ENCODE peak calls at places on chromosome 11, in ten cellular contexts. E, C, B, W, J, G, R, I, P and U are unnamed samples.

GRCh38 chr11:30322162-30322561 is 742 bp upstream of the ARL14EP start:
- DNase-seq in R (no peak), E (no peak), W (no peak), B (no peak), G (no peak), P (no peak), C (no peak), I (no peak), J (no peak), U (no peak)

GRCh38 chr11:63490551-63491239 is at the start of gene PLAAT5:
- DNase-seq in P (no peak), I (peak; percentile 86), C (peak; percentile 64), J (no peak), W (no peak), R (no peak), B (peak; percentile 83), E (peak; percentile 63), G (no peak), U (peak; percentile 55)

GRCh38 chr11:76623171-76623883 is 47.2 kb downstream of the LRRC32 start:
- DNase-seq in W (no peak), R (no peak), G (no peak), E (peak; percentile 36), B (no peak), P (peak; percentile 72), J (no peak), I (no peak), C (no peak), U (no peak)

GRCh38 chr11:66334605-66335442 is 1.4 kb downstream of the RIN1 start:
- DNase-seq in B (peak; percentile 70), J (no peak), G (no peak), C (peak; percentile 55), P (no peak), I (no peak), R (no peak), W (no peak), E (peak; percentile 56), U (peak; percentile 12)

GRCh38 chr11:121961228-121961860 is 154.7 kb downstream of the BLID start:
- DNase-seq in E (peak; percentile 31), R (no peak), B (no peak), I (no peak), W (no peak), G (no peak), P (peak; percentile 21), J (no peak), C (no peak), U (no peak)

GRCh38 chr11:59138643-59139042 is 4.0 kb upstream of the FAM111A start:
- DNase-seq in E (no peak), W (no peak), B (no peak), P (no peak), I (no peak), J (no peak), G (no peak), R (no peak), C (no peak), U (no peak)

GRCh38 chr11:73982595-73982989 is at the start of gene UCP2:
- DNase-seq in E (peak; percentile 85), C (peak; percentile 94), R (peak; percentile 97), I (peak; percentile 89), J (no peak), G (no peak), P (peak; percentile 73), W (peak; percentile 26), B (peak; percentile 96), U (peak; percentile 92)

GRCh38 chr11:12769834-12770345 is 95.7 kb downstream of the TEAD1 start:
- DNase-seq in R (no peak), G (no peak), P (peak; percentile 75), B (no peak), W (no peak), I (no peak), C (no peak), J (no peak), E (peak; percentile 71), U (no peak)

GRCh38 chr11:990101-990500 is 46.4 kb downstream of the MUC6 start:
- DNase-seq in W (no peak), I (no peak), E (no peak), G (no peak), J (no peak), C (no peak), R (no peak), P (no peak), B (no peak), U (no peak)
- H3K36me3 ChIP-seq in W (peaks cover 72% of the 10 kb centered on the region), I (no peaks in the 10 kb centered on the region), E (peaks cover 72% of the 10 kb centered on the region), G (peaks cover 95% of the 10 kb centered on the region), J (peaks cover 83% of the 10 kb centered on the region), C (peaks cover 87% of the 10 kb centered on the region), R (peaks cover 8% of the 10 kb centered on the region), P (peaks cover 81% of the 10 kb centered on the region), B (peaks cover 36% of the 10 kb centered on the region), U (no peaks in the 10 kb centered on the region)

GRCh38 chr11:111849631-111850030 is 21.8 kb downstream of the ALG9 start:
- DNase-seq in E (no peak), J (no peak), G (no peak), R (no peak), P (no peak), W (no peak), B (no peak), C (no peak), I (no peak), U (no peak)

GRCh38 chr11:111852103-111852502 is 19.3 kb downstream of the ALG9 start:
- DNase-seq in R (no peak), C (no peak), P (no peak), I (no peak), B (no peak), E (no peak), J (no peak), W (no peak), G (no peak), U (no peak)

GRCh38 chr11:111851636-111852035 is 19.7 kb downstream of the ALG9 start:
- DNase-seq in G (no peak), R (no peak), W (no peak), E (peak; percentile 72), J (no peak), B (no peak), P (peak; percentile 35), C (no peak), I (peak; percentile 15), U (peak; percentile 14)

GRCh38 chr11:111846640-111847039 is 24.7 kb downstream of the ALG9 start:
- DNase-seq in I (no peak), J (no peak), B (no peak), C (no peak), E (peak; percentile 69), P (peak; percentile 92), W (no peak), G (no peak), R (no peak), U (peak; percentile 15)

DNA sequence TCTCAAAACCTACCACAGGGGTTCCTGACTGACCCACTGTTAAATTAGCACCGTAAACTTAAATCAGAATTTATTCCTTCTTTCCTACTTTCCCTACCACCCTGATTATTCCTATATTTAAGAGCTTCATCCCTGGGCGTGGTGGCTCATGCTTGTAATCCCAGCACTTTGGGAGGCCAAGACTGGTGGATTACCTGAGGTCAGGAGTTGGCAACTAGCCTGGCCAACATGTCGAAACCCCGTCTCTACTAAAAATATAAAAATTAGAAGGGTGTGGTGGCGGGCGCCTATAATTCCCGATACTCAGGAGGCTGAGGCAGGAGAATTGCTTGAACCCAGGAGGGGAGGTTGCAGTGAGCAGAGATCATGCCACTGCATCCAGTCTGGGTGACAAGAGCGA is 20.3 kb downstream of the ALG9 start:
- DNase-seq in I (no peak), B (no peak), J (no peak), C (no peak), W (no peak), P (no peak), G (no peak), E (no peak), R (no peak), U (no peak)
- H3K36me3 ChIP-seq in I (no peaks in the 10 kb centered on the region), B (no peaks in the 10 kb centered on the region), J (peaks cover 70% of the 10 kb centered on the region), C (peaks cover 91% of the 10 kb centered on the region), W (peaks cover 13% of the 10 kb centered on the region), P (peaks cover 7% of the 10 kb centered on the region), G (peaks cover 60% of the 10 kb centered on the region), E (peaks cover 28% of the 10 kb centered on the region), R (peaks cover 19% of the 10 kb centered on the region), U (no peaks in the 10 kb centered on the region)

GRCh38 chr11:126193038-126193478 is 18.4 kb downstream of the RPUSD4 start:
- DNase-seq in B (peak; percentile 34), E (no peak), C (no peak), R (no peak), G (no peak), J (peak; percentile 58), I (no peak), P (no peak), W (no peak), U (no peak)
- H3K36me3 ChIP-seq in B (peaks cover 21% of the 10 kb centered on the region), E (peaks cover 33% of the 10 kb centered on the region), C (peaks cover 38% of the 10 kb centered on the region), R (peaks cover 68% of the 10 kb centered on the region), G (peaks cover 70% of the 10 kb centered on the region), J (peaks cover 44% of the 10 kb centered on the region), I (no peaks in the 10 kb centered on the region), P (peaks cover 21% of the 10 kb centered on the region), W (peaks cover 4% of the 10 kb centered on the region), U (no peaks in the 10 kb centered on the region)

GRCh38 chr11:111855506-111855905 is 15.9 kb downstream of the ALG9 start:
- DNase-seq in J (no peak), G (no peak), W (no peak), B (no peak), R (no peak), I (no peak), C (no peak), E (no peak), P (no peak), U (no peak)
- H3K36me3 ChIP-seq in J (peaks cover 74% of the 10 kb centered on the region), G (peaks cover 60% of the 10 kb centered on the region), W (peaks cover 22% of the 10 kb centered on the region), B (no peaks in the 10 kb centered on the region), R (peaks cover 30% of the 10 kb centered on the region), I (no peaks in the 10 kb centered on the region), C (peaks cover 92% of the 10 kb centered on the region), E (peaks cover 52% of the 10 kb centered on the region), P (peaks cover 14% of the 10 kb centered on the region), U (no peaks in the 10 kb centered on the region)

GRCh38 chr11:102398297-102398696 is 51.3 kb downstream of the BIRC2 start:
- DNase-seq in R (no peak), E (no peak), P (no peak), W (no peak), I (no peak), C (no peak), J (no peak), B (no peak), G (no peak), U (no peak)

GRCh38 chr11:102396708-102397563 is 49.9 kb downstream of the BIRC2 start:
- DNase-seq in E (peak; percentile 28), C (no peak), I (no peak), J (no peak), P (peak; percentile 24), R (no peak), W (no peak), G (no peak), B (no peak), U (no peak)

GRCh38 chr11:102399189-102399588 is 52.2 kb downstream of the BIRC2 start:
- DNase-seq in C (no peak), G (no peak), B (no peak), E (no peak), R (no peak), J (no peak), I (no peak), P (no peak), W (no peak), U (no peak)

GRCh38 chr11:102393272-102393730 is 46.3 kb downstream of the BIRC2 start:
- DNase-seq in C (no peak), W (no peak), B (no peak), G (no peak), I (no peak), R (no peak), E (no peak), P (no peak), J (no peak), U (no peak)

GRCh38 chr11:102395720-102396358 is 48.8 kb downstream of the BIRC2 start:
- DNase-seq in P (no peak), B (no peak), W (no peak), R (no peak), J (no peak), I (no peak), E (no peak), C (no peak), G (no peak), U (no peak)
- H3K36me3 ChIP-seq in P (peaks cover 34% of the 10 kb centered on the region), B (no peaks in the 10 kb centered on the region), W (peaks cover 22% of the 10 kb centered on the region), R (peaks cover 55% of the 10 kb centered on the region), J (peaks cover 50% of the 10 kb centered on the region), I (peaks cover 16% of the 10 kb centered on the region), E (peaks cover 74% of the 10 kb centered on the region), C (peaks cover 73% of the 10 kb centered on the region), G (peaks cover 43% of the 10 kb centered on the region), U (no peaks in the 10 kb centered on the region)